ENCODE peak calls at places on chromosome 7, in eight cellular contexts. N, Z, Y, O, T, A, D and W are unnamed samples.

GRCh38 chr7:98761225-98761624 is 108.6 kb downstream of the TMEM130 start:
- DNase-seq in Y (no peak), Z (no peak), O (no peak), A (no peak), D (no peak), T (no peak), N (no peak), W (no peak)

GRCh38 chr7:45682836-45683555 is 108.8 kb downstream of the ADCY1 start:
- DNase-seq in Z (peak; percentile 45), T (no peak), Y (peak; percentile 44), D (no peak), A (no peak), N (no peak), O (no peak), W (no peak)

GRCh38 chr7:117424090-117424829 is 3.0 kb downstream of the ASZ1 start:
- DNase-seq in T (no peak), Y (no peak), A (no peak), N (no peak), O (no peak), Z (no peak), D (no peak), W (no peak)

GRCh38 chr7:75639893-75640600 is 98.7 kb downstream of the HIP1 start:
- DNase-seq in A (no peak), D (no peak), N (no peak), T (no peak), Y (no peak), O (no peak), Z (no peak), W (no peak)

GRCh38 chr7:157818701-157819516 is 482.1 kb downstream of the DNAJB6 start:
- DNase-seq in D (no peak), O (no peak), T (no peak), A (no peak), N (no peak), Y (no peak), Z (no peak), W (no peak)

GRCh38 chr7:151371266-151371665 is 29.7 kb downstream of the NUB1 start:
- DNase-seq in D (no peak), T (no peak), O (no peak), A (no peak), Z (no peak), N (no peak), Y (no peak), W (no peak)

GRCh38 chr7:103387267-103387666 is 39.8 kb downstream of the PSMC2 start:
- DNase-seq in Z (no peak), N (no peak), D (no peak), A (no peak), O (no peak), Y (no peak), T (no peak), W (no peak)

GRCh38 chr7:48140001-48140681 is 31.1 kb upstream of the ABCA13 start:
- DNase-seq in Z (peak; percentile 25), Y (peak; percentile 20), A (peak; percentile 82), N (no peak), D (no peak), T (no peak), O (peak; percentile 72), W (no peak)

GRCh38 chr7:92417913-92418312 is 29.4 kb upstream of the GATAD1 start:
- DNase-seq in T (no peak), A (no peak), Y (no peak), D (no peak), O (no peak), N (no peak), Z (no peak), W (no peak)

GRCh38 chr7:74002474-74003017 is 25.4 kb upstream of the ELN start:
- DNase-seq in O (peak; percentile 84), Y (peak; percentile 69), A (peak; percentile 68), N (peak; percentile 57), D (peak; percentile 21), T (no peak), Z (peak; percentile 52), W (peak; percentile 48)

GRCh38 chr7:102425639-102426267 is 7.6 kb upstream of the ORAI2 start:
- DNase-seq in O (no peak), T (no peak), A (no peak), Y (no peak), N (no peak), Z (no peak), D (no peak), W (no peak)

GRCh38 chr7:124737760-124738159 is 27.8 kb downstream of the GPR37 start:
- DNase-seq in A (no peak), Y (no peak), O (no peak), Z (no peak), T (no peak), D (no peak), N (no peak), W (no peak)

GRCh38 chr7:74029991-74030415 is 2.0 kb downstream of the ELN start:
- DNase-seq in O (no peak), Y (no peak), Z (no peak), A (no peak), T (no peak), N (no peak), D (no peak), W (no peak)

GRCh38 chr7:38748056-38748610 is 117.0 kb upstream of the AMPH start:
- DNase-seq in Y (peak; percentile 49), N (no peak), T (no peak), A (peak; percentile 38), O (peak; percentile 27), D (no peak), Z (peak; percentile 53), W (no peak)

GRCh38 chr7:28988818-28989595 is 30.9 kb upstream of the TRIL start:
- DNase-seq in T (no peak), Z (peak; percentile 97), N (no peak), Y (peak; percentile 94), O (peak; percentile 99), A (no peak), D (peak; percentile 91), W (peak; percentile 93)

GRCh38 chr7:52233248-52233647 is 802.2 kb upstream of the POM121L12 start:
- DNase-seq in Z (no peak), D (no peak), O (no peak), A (no peak), N (no peak), Y (no peak), T (no peak), W (peak; percentile 44)

GRCh38 chr7:94928168-94928707 is 20.8 kb downstream of the PPP1R9A start:
- DNase-seq in O (no peak), N (no peak), Z (no peak), T (no peak), D (no peak), A (peak; percentile 13), Y (no peak), W (no peak)

GRCh38 chr7:1314021-1314907 is 81.6 kb downstream of the UNCX start:
- DNase-seq in N (no peak), T (no peak), D (no peak), Y (no peak), Z (no peak), O (no peak), A (no peak), W (no peak)

GRCh38 chr7:53656881-53657280 is 621.4 kb downstream of the POM121L12 start:
- DNase-seq in O (no peak), D (no peak), Y (no peak), Z (no peak), A (no peak), T (no peak), N (no peak), W (no peak)

GRCh38 chr7:155799514-155799913 is 12.7 kb downstream of the SHH start:
- DNase-seq in T (no peak), N (no peak), D (no peak), Y (peak; percentile 76), Z (peak; percentile 52), A (no peak), O (peak; percentile 39), W (no peak)
- H3K4me3 ChIP-seq in T (no peak overlapping the region), N (no peak overlapping the region), D (no peak overlapping the region), Y (peak overlapping the region; percentile 10), Z (no peak overlapping the region), A (no peak overlapping the region), O (no peak overlapping the region), W (no peak overlapping the region)

DNA sequence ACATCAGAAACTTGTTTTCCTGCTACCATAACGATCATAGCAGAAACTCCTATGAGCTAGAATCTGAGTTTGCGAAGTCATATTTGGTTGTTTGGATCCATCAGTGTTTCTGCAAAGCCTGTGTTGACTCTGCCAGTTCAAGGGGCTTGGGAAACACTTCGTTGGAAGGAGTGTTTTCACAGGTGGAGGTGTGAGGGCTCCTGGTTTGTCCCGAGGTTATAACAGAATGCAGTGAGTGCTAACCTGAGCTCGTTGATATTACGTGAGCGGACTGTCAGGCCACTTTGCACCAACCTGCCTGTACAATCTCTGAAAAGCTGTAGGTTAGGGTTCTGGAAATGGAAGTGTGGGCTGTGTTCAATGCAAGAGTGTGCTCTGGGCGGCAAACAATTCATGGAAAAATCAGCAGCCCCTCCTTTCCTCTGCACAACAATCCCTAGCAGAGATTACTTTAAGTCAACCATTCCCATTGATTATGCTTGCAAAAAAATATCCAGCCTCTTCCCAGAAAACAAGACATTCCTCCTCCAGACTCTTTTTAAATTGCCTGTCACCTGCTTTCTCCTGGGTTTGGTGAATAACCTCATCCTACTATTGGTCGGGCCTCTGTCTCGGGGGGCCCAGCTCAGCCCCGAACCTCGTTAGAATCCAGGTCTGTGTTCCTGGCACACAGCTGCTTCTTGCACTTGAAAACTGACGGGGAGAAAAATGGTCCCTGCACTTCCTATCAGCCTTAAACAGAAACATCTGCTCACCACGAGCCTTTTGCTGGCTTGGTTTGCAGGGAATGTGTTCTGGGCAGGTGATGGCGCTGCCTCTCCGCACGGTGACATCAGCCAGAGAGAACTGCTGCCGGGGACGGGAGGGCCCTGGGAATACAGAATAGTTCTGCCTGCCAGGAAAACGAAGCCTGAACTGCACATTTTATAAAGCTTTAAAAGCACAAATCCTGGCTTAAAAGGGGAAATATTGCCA is 622.2 kb downstream of the TYW1 start:
- DNase-seq in Z (no peak), T (no peak), D (no peak), O (peak; percentile 12), N (peak; percentile 35), A (peak; percentile 5), Y (no peak), W (no peak)
- TF ChIP-seq CTCF in Z (no peak), T (no peak), D (no peak), O (no peak), N (no peak), A (no peak), Y (no peak), W (no peak)

DNA sequence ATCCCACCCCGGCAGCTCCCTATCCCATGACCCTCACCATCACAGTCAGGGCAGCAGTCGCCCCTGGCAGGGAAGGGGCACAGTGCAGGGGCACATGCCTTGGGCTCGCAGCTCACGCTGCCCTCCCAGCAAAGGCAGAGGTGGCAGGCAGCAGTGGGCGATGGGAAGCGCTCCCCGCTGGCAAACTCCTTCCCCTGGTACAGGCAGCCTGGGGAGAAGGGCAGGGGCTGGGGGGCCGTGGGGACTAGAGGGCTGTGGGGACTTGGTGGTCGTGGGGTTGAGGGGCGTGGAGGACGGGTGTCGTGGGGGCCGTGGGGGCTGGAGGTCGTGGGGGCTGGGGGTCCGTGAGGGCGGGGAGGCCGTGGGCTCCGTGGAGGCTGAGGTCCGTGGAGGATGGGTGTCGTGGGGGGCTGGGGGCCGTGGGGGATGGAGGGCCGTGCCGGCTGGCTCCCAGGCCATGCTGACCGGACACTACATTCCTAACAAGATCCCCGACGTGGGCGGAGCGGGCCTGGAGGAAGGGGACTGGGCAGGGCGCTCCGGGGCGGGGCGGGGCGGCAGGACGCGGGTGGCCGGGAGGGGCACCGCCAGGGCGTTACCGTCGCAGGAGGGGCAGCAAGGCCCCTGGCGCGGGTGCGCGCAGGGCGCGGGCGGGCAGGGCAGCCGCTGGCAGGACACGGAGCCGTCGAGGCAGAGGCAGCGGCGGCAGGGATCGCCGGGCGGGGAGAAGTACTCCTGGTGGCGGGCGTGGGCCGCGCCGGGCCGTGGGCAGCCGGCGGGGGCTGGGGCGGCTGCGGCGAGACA is 20.0 kb downstream of the KCP start:
- DNase-seq in N (no peak), T (no peak), A (peak; percentile 44), D (no peak), Z (no peak), Y (no peak), O (no peak), W (no peak)
- H3K4me3 ChIP-seq in N (no peak overlapping the region), T (peak overlapping the region; percentile 54), A (peak overlapping the region; percentile 50), D (no peak overlapping the region), Z (no peak overlapping the region), Y (no peak overlapping the region), O (no peak overlapping the region), W (no peak overlapping the region)

GRCh38 chr7:37182011-37182478 is 266.6 kb downstream of the ELMO1 start:
- DNase-seq in O (peak; percentile 50), A (peak; percentile 70), Y (peak; percentile 77), D (no peak), T (peak; percentile 63), Z (peak; percentile 69), N (peak; percentile 75), W (peak; percentile 66)
- TF ChIP-seq CTCF in O (peak; percentile 95), A (peak; percentile 95), Y (peak; percentile 91), D (peak; percentile 95), T (peak; percentile 83), Z (peak; percentile 92), N (peak; percentile 82), W (peak; percentile 90)